ENCODE peak calls at places on chromosome 17, in four cellular contexts. One of them, this sample, is unnamed.

GRCh38 chr17:19933221-19933620 is 44.4 kb downstream of the AKAP10 start:
- DNase-seq in lower leg skin: no peak
- DNase-seq in IMR-90: peak
- DNase-seq in upper lobe of right lung: no peak
- DNase-seq in this sample: no peak

GRCh38 chr17:8384801-8385335 is 1.9 kb upstream of the RPL26 start:
- DNase-seq in lower leg skin: no peak
- DNase-seq in IMR-90: peak
- DNase-seq in upper lobe of right lung: no peak
- DNase-seq in this sample: peak

GRCh38 chr17:49315974-49316570 is 46.0 kb downstream of the ZNF652 start:
- DNase-seq in lower leg skin: no peak
- DNase-seq in IMR-90: peak
- DNase-seq in upper lobe of right lung: no peak
- DNase-seq in this sample: peak

GRCh38 chr17:15431201-15431600 is 36.2 kb downstream of the CDRT4 start:
- DNase-seq in lower leg skin: no peak
- DNase-seq in IMR-90: no peak
- DNase-seq in upper lobe of right lung: no peak
- DNase-seq in this sample: peak

GRCh38 chr17:31374083-31374447 is 17.4 kb upstream of the RAB11FIP4 start:
- DNase-seq in lower leg skin: no peak
- DNase-seq in IMR-90: no peak
- DNase-seq in upper lobe of right lung: no peak
- DNase-seq in this sample: no peak

GRCh38 chr17:46024590-46024989 is 25.5 kb downstream of the STH start:
- DNase-seq in lower leg skin: no peak
- DNase-seq in IMR-90: no peak
- DNase-seq in upper lobe of right lung: no peak
- DNase-seq in this sample: no peak

GRCh38 chr17:17782425-17783120 is 54.2 kb downstream of the SREBF1 start:
- DNase-seq in lower leg skin: no peak
- DNase-seq in IMR-90: no peak
- DNase-seq in upper lobe of right lung: no peak
- DNase-seq in this sample: no peak

GRCh38 chr17:79680381-79680780 is 50.4 kb upstream of the ENPP7 start:
- DNase-seq in lower leg skin: no peak
- DNase-seq in IMR-90: no peak
- DNase-seq in upper lobe of right lung: no peak
- DNase-seq in this sample: no peak

GRCh38 chr17:9252525-9252924 is 231.2 kb downstream of the NTN1 start:
- DNase-seq in lower leg skin: no peak
- DNase-seq in IMR-90: no peak
- DNase-seq in upper lobe of right lung: no peak
- DNase-seq in this sample: no peak

GRCh38 chr17:16987830-16988601 is 16.1 kb upstream of the TNFRSF13B start:
- DNase-seq in lower leg skin: peak
- DNase-seq in IMR-90: peak
- DNase-seq in upper lobe of right lung: peak
- DNase-seq in this sample: peak

GRCh38 chr17:16908282-16908681 is 63.6 kb downstream of the TNFRSF13B start:
- DNase-seq in lower leg skin: no peak
- DNase-seq in IMR-90: no peak
- DNase-seq in upper lobe of right lung: no peak
- DNase-seq in this sample: no peak

GRCh38 chr17:8606415-8606814 is 24.1 kb downstream of the MYH10 start:
- DNase-seq in lower leg skin: no peak
- DNase-seq in IMR-90: no peak
- DNase-seq in upper lobe of right lung: no peak
- DNase-seq in this sample: no peak

GRCh38 chr17:80539022-80539421 is 5.6 kb upstream of the RPTOR start:
- DNase-seq in lower leg skin: no peak
- DNase-seq in IMR-90: no peak
- DNase-seq in upper lobe of right lung: no peak
- DNase-seq in this sample: no peak

DNA sequence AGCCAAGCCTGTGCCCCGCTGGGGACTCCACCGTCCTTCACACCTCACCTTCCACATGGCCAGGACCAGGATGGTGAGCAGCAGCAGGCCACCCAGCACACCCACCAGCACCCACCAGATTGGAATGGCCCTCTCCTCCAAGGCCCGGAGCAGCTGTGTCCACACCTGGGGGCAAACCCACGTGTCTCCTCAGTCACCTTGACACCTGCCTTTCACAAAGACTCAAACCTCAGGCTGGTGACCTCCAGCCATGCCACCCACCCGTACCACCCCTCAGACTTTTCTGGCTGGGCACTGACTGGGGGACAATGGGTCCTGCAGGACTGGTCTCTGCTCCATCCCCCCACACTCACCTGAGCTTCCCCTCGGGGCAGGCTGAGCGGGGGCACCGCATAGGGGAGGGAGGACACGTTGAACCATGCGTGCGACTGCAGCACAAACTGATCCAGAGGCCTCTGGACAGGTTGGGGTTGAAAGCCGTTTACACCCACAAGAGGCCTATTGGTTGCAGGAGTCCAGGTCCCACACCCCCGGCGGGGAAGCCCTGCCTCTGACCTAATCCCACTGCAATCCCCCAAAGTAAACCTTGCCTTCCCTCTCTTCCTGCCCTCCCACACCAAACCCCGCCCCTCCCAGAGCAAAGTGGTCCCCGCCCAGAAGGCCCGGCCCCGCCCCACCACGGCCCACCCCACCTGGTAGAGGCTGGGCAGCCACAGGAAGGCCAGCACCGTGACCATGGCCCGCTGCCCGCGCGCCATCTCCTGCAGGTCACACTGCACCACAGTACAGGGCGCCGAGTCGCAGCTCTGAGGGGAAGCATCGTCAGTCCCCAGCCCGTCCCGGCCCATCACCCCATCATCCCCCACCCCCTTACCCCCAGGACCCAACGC is 10.9 kb upstream of the FAM171A2 start:
- DNase-seq in lower leg skin: no peak
- DNase-seq in IMR-90: peak
- DNase-seq in upper lobe of right lung: no peak
- DNase-seq in this sample: no peak
- TF ChIP-seq CTCF in lower leg skin: no peak
- TF ChIP-seq CTCF in IMR-90: no peak
- TF ChIP-seq CTCF in upper lobe of right lung: no peak
- TF ChIP-seq CTCF in this sample: no peak

GRCh38 chr17:82410014-82410716 is 8.0 kb upstream of the HEXD start:
- DNase-seq in lower leg skin: no peak
- DNase-seq in IMR-90: no peak
- DNase-seq in upper lobe of right lung: no peak
- DNase-seq in this sample: no peak
- TF ChIP-seq CTCF in lower leg skin: no peak
- TF ChIP-seq CTCF in IMR-90: no peak
- TF ChIP-seq CTCF in upper lobe of right lung: no peak
- TF ChIP-seq CTCF in this sample: no peak

DNA sequence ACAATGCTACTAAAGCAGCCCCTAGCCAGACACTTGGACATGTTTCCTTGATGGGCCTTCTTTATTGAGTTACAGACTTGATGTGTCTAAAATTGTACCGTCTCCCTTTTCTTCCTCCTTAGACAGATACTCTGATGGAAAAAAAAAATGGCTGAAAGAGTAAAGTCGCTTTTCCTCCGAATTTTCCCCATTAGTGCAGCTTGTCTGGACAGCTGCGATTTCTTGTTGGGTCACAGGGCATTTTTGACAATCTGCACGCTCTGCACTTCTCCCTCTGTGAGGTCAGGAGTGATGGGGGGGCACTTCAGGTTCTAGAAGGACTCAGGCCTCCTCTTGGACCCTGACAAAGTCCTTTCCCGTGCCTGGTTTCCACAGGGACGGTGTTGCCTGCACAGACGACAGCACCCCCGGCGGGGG is 968 bp upstream of the PRKAR1A start:
- DNase-seq in lower leg skin: peak
- DNase-seq in IMR-90: no peak
- DNase-seq in upper lobe of right lung: no peak
- DNase-seq in this sample: no peak
- TF ChIP-seq CTCF in lower leg skin: no peak
- TF ChIP-seq CTCF in IMR-90: no peak
- TF ChIP-seq CTCF in upper lobe of right lung: no peak
- TF ChIP-seq CTCF in this sample: peak

GRCh38 chr17:33288954-33289353 is 4.1 kb downstream of the ASIC2 start:
- DNase-seq in lower leg skin: no peak
- DNase-seq in IMR-90: no peak
- DNase-seq in upper lobe of right lung: no peak
- DNase-seq in this sample: no peak
- TF ChIP-seq CTCF in lower leg skin: no peak
- TF ChIP-seq CTCF in IMR-90: no peak
- TF ChIP-seq CTCF in upper lobe of right lung: no peak
- TF ChIP-seq CTCF in this sample: no peak

This sample was measured in HFFc6.